ENCODE peak calls at places on chromosomes 3 and 15, in seven cellular contexts. U is SK-N-SH, P is HTR-8/SVneo, R is HEK293T, Z is stromal cell of bone marrow, E is substantia nigra, C is HS-27A. W is an unnamed sample.

GRCh38 chr15:84822774-84823579 is 5.8 kb downstream of the ALPK3 start:
- DNase-seq in U (peak), P (no peak), R (no peak), Z (no peak), E (no peak), C (no peak), W (no peak)

GRCh38 chr3:71397046-71397445 is 186.5 kb downstream of the FOXP1 start:
- DNase-seq in U (peak), P (peak), R (peak), Z (no peak), E (no peak), C (no peak), W (peak)

GRCh38 chr15:39774688-39775267 is 7.9 kb downstream of the FSIP1 start:
- DNase-seq in U (no peak), P (no peak), R (no peak), Z (no peak), E (no peak), C (no peak), W (no peak)

GRCh38 chr15:52527898-52528464 is 699 bp downstream of the MYO5A start:
- DNase-seq in U (peak), P (peak), R (peak), Z (no peak), E (peak), C (no peak), W (no peak)

GRCh38 chr15:34796847-34797246 is 1.5 kb upstream of the ACTC1 start:
- DNase-seq in U (no peak), P (no peak), R (no peak), Z (no peak), E (no peak), C (no peak), W (no peak)

GRCh38 chr3:149258298-149258697 is 36.7 kb upstream of the CP start:
- DNase-seq in U (no peak), P (no peak), R (no peak), Z (no peak), E (no peak), C (no peak), W (no peak)

GRCh38 chr3:133942761-133943535 is 47.3 kb upstream of the RAB6B start:
- DNase-seq in U (no peak), P (no peak), R (no peak), Z (no peak), E (no peak), C (no peak), W (no peak)

GRCh38 chr15:31261266-31262142 is 65.1 kb upstream of the KLF13 start:
- DNase-seq in U (no peak), P (no peak), R (no peak), Z (no peak), E (no peak), C (no peak), W (no peak)

GRCh38 chr3:25428003-25428861 is at the start of gene RARB:
- DNase-seq in U (peak), P (peak), R (peak), Z (peak), E (no peak), C (no peak), W (peak)

GRCh38 chr3:45060165-45060897 is 34.2 kb downstream of the CLEC3B start:
- DNase-seq in U (no peak), P (no peak), R (no peak), Z (no peak), E (no peak), C (no peak), W (no peak)

GRCh38 chr15:65309882-65310418 is 5.5 kb downstream of the RNU5B-1 start:
- DNase-seq in U (no peak), P (no peak), R (no peak), Z (no peak), E (no peak), C (no peak), W (no peak)

GRCh38 chr3:25532763-25533162 is 104.7 kb downstream of the RARB start:
- DNase-seq in U (no peak), P (no peak), R (peak), Z (no peak), E (no peak), C (no peak), W (no peak)

GRCh38 chr3:110381992-110382391 is 689.6 kb upstream of the NECTIN3 start:
- DNase-seq in U (no peak), P (no peak), R (no peak), Z (no peak), E (no peak), C (no peak), W (no peak)

GRCh38 chr15:87871130-87871737 is 385.3 kb downstream of the NTRK3 start:
- DNase-seq in U (no peak), P (peak), R (no peak), Z (no peak), E (no peak), C (peak), W (no peak)

GRCh38 chr15:99267957-99268356 is 16.7 kb downstream of the LRRC28 start:
- DNase-seq in U (no peak), P (no peak), R (no peak), Z (no peak), E (no peak), C (no peak), W (no peak)

GRCh38 chr15:96115642-96116041 is 214.9 kb upstream of the NR2F2 start:
- DNase-seq in U (no peak), P (no peak), R (no peak), Z (no peak), E (no peak), C (peak), W (no peak)

GRCh38 chr3:62607287-62608029 is 234.1 kb upstream of the FEZF2 start:
- DNase-seq in U (no peak), P (peak), R (no peak), Z (peak), E (peak), C (peak), W (no peak)

GRCh38 chr3:103218793-103219192 is 784.0 kb downstream of the ZPLD1 start:
- DNase-seq in U (no peak), P (no peak), R (no peak), Z (no peak), E (no peak), C (no peak), W (no peak)

GRCh38 chr3:55903680-55904079 is 416.6 kb upstream of the WNT5A start:
- DNase-seq in U (no peak), P (no peak), R (no peak), Z (no peak), E (no peak), C (no peak), W (no peak)

GRCh38 chr3:55518451-55518850 is 31.3 kb upstream of the WNT5A start:
- DNase-seq in U (no peak), P (no peak), R (no peak), Z (no peak), E (no peak), C (no peak), W (no peak)

GRCh38 chr3:105195260-105195659 is 171.4 kb upstream of the ALCAM start:
- DNase-seq in U (no peak), P (no peak), R (no peak), Z (peak), E (no peak), C (no peak), W (no peak)

W was measured in Kasumi-1.